ENCODE peak calls at places on chromosomes 11 and 22, in five cellular contexts. One of them, this sample, is unnamed.
A peak's percentile ranks its signal among the peaks of the same experiment; 100 is the strongest.

GRCh38 chr11:33147559-33147958 is 13.7 kb downstream of the CSTF3 start:
- DNase-seq in aorta: no peak
- DNase-seq in AG10803: no peak
- DNase-seq in cardiac muscle cell: no peak
- DNase-seq in colonic mucosa: no peak
- DNase-seq in this sample: no peak

GRCh38 chr11:44658451-44658850 is 68.3 kb upstream of the TSPAN18 start:
- DNase-seq in aorta: no peak
- DNase-seq in AG10803: peak; percentile 3
- DNase-seq in cardiac muscle cell: peak; percentile 34
- DNase-seq in colonic mucosa: no peak
- DNase-seq in this sample: no peak

GRCh38 chr22:27318516-27318915 is 483.0 kb downstream of the MN1 start:
- DNase-seq in aorta: peak; percentile 11
- DNase-seq in AG10803: peak; percentile 89
- DNase-seq in cardiac muscle cell: peak; percentile 94
- DNase-seq in colonic mucosa: peak; percentile 49
- DNase-seq in this sample: peak; percentile 77

GRCh38 chr11:108538022-108538424 is 39.8 kb upstream of the POGLUT3 start:
- DNase-seq in aorta: no peak
- DNase-seq in AG10803: no peak
- DNase-seq in cardiac muscle cell: no peak
- DNase-seq in colonic mucosa: peak; percentile 73
- DNase-seq in this sample: no peak

GRCh38 chr22:46287873-46288751 is 8.6 kb upstream of the GTSE1 start:
- DNase-seq in aorta: peak; percentile 78
- DNase-seq in AG10803: no peak
- DNase-seq in cardiac muscle cell: no peak
- DNase-seq in colonic mucosa: no peak
- DNase-seq in this sample: no peak

GRCh38 chr11:57336111-57336666 is 497 bp upstream of the SSRP1 start:
- DNase-seq in aorta: no peak
- DNase-seq in AG10803: no peak
- DNase-seq in cardiac muscle cell: no peak
- DNase-seq in colonic mucosa: no peak
- DNase-seq in this sample: no peak

GRCh38 chr11:10303558-10304363 is 1.1 kb upstream of the ADM start:
- DNase-seq in aorta: peak; percentile 81
- DNase-seq in AG10803: peak; percentile 86
- DNase-seq in cardiac muscle cell: peak; percentile 57
- DNase-seq in colonic mucosa: peak; percentile 71
- DNase-seq in this sample: no peak

GRCh38 chr11:8807544-8808225 is 103.3 kb upstream of the AKIP1 start:
- DNase-seq in aorta: no peak
- DNase-seq in AG10803: peak; percentile 88
- DNase-seq in cardiac muscle cell: peak; percentile 90
- DNase-seq in colonic mucosa: peak; percentile 73
- DNase-seq in this sample: no peak

GRCh38 chr22:32204856-32205722 is at the start of gene RFPL2:
- DNase-seq in aorta: no peak
- DNase-seq in AG10803: peak; percentile 1
- DNase-seq in cardiac muscle cell: peak; percentile 15
- DNase-seq in colonic mucosa: no peak
- DNase-seq in this sample: no peak

GRCh38 chr11:104164028-104164520 is at the start of gene PDGFD:
- DNase-seq in aorta: peak; percentile 85
- DNase-seq in AG10803: peak; percentile 66
- DNase-seq in cardiac muscle cell: peak; percentile 89
- DNase-seq in colonic mucosa: peak; percentile 34
- DNase-seq in this sample: no peak

GRCh38 chr11:12264361-12264760 is 113.0 kb upstream of the PARVA start:
- DNase-seq in aorta: no peak
- DNase-seq in AG10803: no peak
- DNase-seq in cardiac muscle cell: no peak
- DNase-seq in colonic mucosa: no peak
- DNase-seq in this sample: no peak

GRCh38 chr22:40404251-40405177 is 34.1 kb downstream of the SGSM3 start:
- DNase-seq in aorta: peak; percentile 72
- DNase-seq in AG10803: no peak
- DNase-seq in cardiac muscle cell: no peak
- DNase-seq in colonic mucosa: no peak
- DNase-seq in this sample: no peak

GRCh38 chr11:125199915-125200314 is 35.4 kb downstream of the PKNOX2 start:
- DNase-seq in aorta: no peak
- DNase-seq in AG10803: no peak
- DNase-seq in cardiac muscle cell: no peak
- DNase-seq in colonic mucosa: no peak
- DNase-seq in this sample: no peak

GRCh38 chr11:6413791-6414231 is 5.1 kb downstream of the APBB1 start:
- DNase-seq in aorta: no peak
- DNase-seq in AG10803: peak; percentile 48
- DNase-seq in cardiac muscle cell: no peak
- DNase-seq in colonic mucosa: no peak
- DNase-seq in this sample: no peak

GRCh38 chr22:30921108-30921507 is 47.5 kb downstream of the MORC2 start:
- DNase-seq in aorta: no peak
- DNase-seq in AG10803: peak; percentile 11
- DNase-seq in cardiac muscle cell: no peak
- DNase-seq in colonic mucosa: no peak
- DNase-seq in this sample: no peak

GRCh38 chr22:47053865-47054185 is 291.4 kb downstream of the TBC1D22A start:
- DNase-seq in aorta: peak; percentile 57
- DNase-seq in AG10803: peak; percentile 36
- DNase-seq in cardiac muscle cell: peak; percentile 75
- DNase-seq in colonic mucosa: no peak
- DNase-seq in this sample: peak; percentile 37

GRCh38 chr11:120180571-120181445 is 30.0 kb upstream of the OAF start:
- DNase-seq in aorta: peak; percentile 64
- DNase-seq in AG10803: peak; percentile 31
- DNase-seq in cardiac muscle cell: peak; percentile 49
- DNase-seq in colonic mucosa: peak; percentile 17
- DNase-seq in this sample: no peak

GRCh38 chr22:35605787-35606492 is 11.2 kb downstream of the MB start:
- DNase-seq in aorta: peak; percentile 65
- DNase-seq in AG10803: no peak
- DNase-seq in cardiac muscle cell: no peak
- DNase-seq in colonic mucosa: no peak
- DNase-seq in this sample: no peak

GRCh38 chr22:25111579-25112517 is 87.8 kb upstream of the CRYBB3 start:
- DNase-seq in aorta: peak; percentile 85
- DNase-seq in AG10803: no peak
- DNase-seq in cardiac muscle cell: no peak
- DNase-seq in colonic mucosa: peak; percentile 77
- DNase-seq in this sample: no peak

GRCh38 chr22:25113316-25113721 is 86.3 kb upstream of the CRYBB3 start:
- DNase-seq in aorta: no peak
- DNase-seq in AG10803: no peak
- DNase-seq in cardiac muscle cell: no peak
- DNase-seq in colonic mucosa: peak; percentile 55
- DNase-seq in this sample: no peak

GRCh38 chr22:25114369-25115362 is 85.0 kb upstream of the CRYBB3 start:
- DNase-seq in aorta: no peak
- DNase-seq in AG10803: no peak
- DNase-seq in cardiac muscle cell: no peak
- DNase-seq in colonic mucosa: no peak
- DNase-seq in this sample: no peak

GRCh38 chr22:25110846-25111578 is 88.6 kb upstream of the CRYBB3 start:
- DNase-seq in aorta: peak; percentile 90
- DNase-seq in AG10803: peak; percentile 65
- DNase-seq in cardiac muscle cell: peak; percentile 88
- DNase-seq in colonic mucosa: peak; percentile 78
- DNase-seq in this sample: peak; percentile 17

GRCh38 chr22:25112538-25113253 is 87.0 kb upstream of the CRYBB3 start:
- DNase-seq in aorta: no peak
- DNase-seq in AG10803: no peak
- DNase-seq in cardiac muscle cell: no peak
- DNase-seq in colonic mucosa: no peak
- DNase-seq in this sample: no peak
- H3K4me3 ChIP-seq in aorta: no peak overlapping the region
- H3K4me3 ChIP-seq in AG10803: no peak overlapping the region
- H3K4me3 ChIP-seq in cardiac muscle cell: no peak overlapping the region
- H3K4me3 ChIP-seq in colonic mucosa: no peak overlapping the region
- H3K4me3 ChIP-seq in this sample: no peak overlapping the region

GRCh38 chr11:93392862-93393261 is 62.3 kb downstream of the DEUP1 start:
- DNase-seq in aorta: no peak
- DNase-seq in AG10803: no peak
- DNase-seq in cardiac muscle cell: peak; percentile 3
- DNase-seq in colonic mucosa: no peak
- DNase-seq in this sample: no peak
- H3K4me3 ChIP-seq in aorta: no peak overlapping the region
- H3K4me3 ChIP-seq in AG10803: no peak overlapping the region
- H3K4me3 ChIP-seq in cardiac muscle cell: no peak overlapping the region
- H3K4me3 ChIP-seq in colonic mucosa: no peak overlapping the region
- H3K4me3 ChIP-seq in this sample: no peak overlapping the region

DNA sequence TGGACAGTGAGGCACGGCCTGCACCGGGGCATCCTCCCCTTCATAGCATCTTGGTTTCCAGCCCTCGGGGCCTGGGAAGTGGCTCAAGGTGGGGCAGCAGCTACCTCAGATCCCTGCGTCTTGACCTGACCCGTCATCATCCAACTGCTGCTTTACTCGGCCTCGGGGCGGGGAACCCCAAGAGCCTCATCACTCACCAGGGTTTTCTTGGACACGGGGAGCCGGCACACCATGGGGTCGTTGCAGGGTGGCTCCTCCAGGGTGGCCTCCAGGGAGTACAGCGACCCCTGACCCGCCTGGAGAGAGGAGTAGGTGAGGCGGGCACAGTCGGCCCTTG is 651 bp downstream of the CTSF start:
- DNase-seq in aorta: no peak
- DNase-seq in AG10803: no peak
- DNase-seq in cardiac muscle cell: no peak
- DNase-seq in colonic mucosa: no peak
- DNase-seq in this sample: no peak
- H3K4me3 ChIP-seq in aorta: peak overlapping the region; percentile 69
- H3K4me3 ChIP-seq in AG10803: peak overlapping the region; percentile 43
- H3K4me3 ChIP-seq in cardiac muscle cell: no peak overlapping the region
- H3K4me3 ChIP-seq in colonic mucosa: peak overlapping the region; percentile 73
- H3K4me3 ChIP-seq in this sample: peak overlapping the region; percentile 57

DNA sequence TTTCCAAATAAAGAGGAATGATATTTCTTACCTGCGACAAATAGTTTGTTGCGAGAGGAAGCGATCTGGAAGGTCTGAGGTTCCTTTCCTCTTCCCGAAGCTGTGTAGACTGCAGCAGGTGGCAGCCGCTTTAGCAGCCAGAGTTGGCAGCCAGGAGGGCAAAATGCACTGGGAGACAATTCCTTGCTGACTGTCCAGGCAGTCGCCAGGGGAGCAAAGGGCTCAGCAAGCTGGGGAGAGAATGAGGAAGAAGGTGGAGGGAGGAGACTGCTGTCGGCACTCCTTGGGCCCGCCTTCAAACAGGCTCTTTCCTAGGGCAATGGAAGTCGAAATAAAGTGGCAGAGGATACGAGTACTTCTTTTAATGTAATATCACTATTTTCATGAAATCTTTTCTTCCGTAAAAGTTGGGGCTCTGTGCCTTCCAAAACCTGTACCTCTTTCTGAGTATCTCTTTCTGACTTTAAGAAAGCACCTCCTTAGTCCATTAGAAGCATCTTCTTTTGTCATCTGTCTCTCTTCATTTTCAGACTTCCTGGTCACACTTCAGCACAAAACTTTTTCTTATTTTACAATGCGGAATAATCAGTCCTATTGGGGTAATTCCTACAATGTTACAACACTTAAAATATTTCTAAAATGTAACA is at the start of gene IL18:
- DNase-seq in aorta: no peak
- DNase-seq in AG10803: no peak
- DNase-seq in cardiac muscle cell: no peak
- DNase-seq in colonic mucosa: peak; percentile 89
- DNase-seq in this sample: no peak
- H3K4me3 ChIP-seq in aorta: no peak within 1 kb of the TSS
- H3K4me3 ChIP-seq in AG10803: no peak within 1 kb of the TSS
- H3K4me3 ChIP-seq in cardiac muscle cell: no peak within 1 kb of the TSS
- H3K4me3 ChIP-seq in colonic mucosa: peak within 1 kb of the TSS; percentile 28
- H3K4me3 ChIP-seq in this sample: no peak within 1 kb of the TSS

GRCh38 chr11:73326929-73327811 is 19.1 kb downstream of the ARHGEF17 start:
- DNase-seq in aorta: no peak
- DNase-seq in AG10803: peak; percentile 64
- DNase-seq in cardiac muscle cell: peak; percentile 38
- DNase-seq in colonic mucosa: no peak
- DNase-seq in this sample: no peak

GRCh38 chr11:73323464-73323863 is 15.4 kb downstream of the ARHGEF17 start:
- DNase-seq in aorta: peak; percentile 98
- DNase-seq in AG10803: peak; percentile 79
- DNase-seq in cardiac muscle cell: peak; percentile 88
- DNase-seq in colonic mucosa: peak; percentile 59
- DNase-seq in this sample: no peak

GRCh38 chr11:73324116-73324515 is 16.0 kb downstream of the ARHGEF17 start:
- DNase-seq in aorta: no peak
- DNase-seq in AG10803: no peak
- DNase-seq in cardiac muscle cell: no peak
- DNase-seq in colonic mucosa: no peak
- DNase-seq in this sample: no peak

GRCh38 chr11:73324665-73325035 is 16.6 kb downstream of the ARHGEF17 start:
- DNase-seq in aorta: no peak
- DNase-seq in AG10803: no peak
- DNase-seq in cardiac muscle cell: no peak
- DNase-seq in colonic mucosa: no peak
- DNase-seq in this sample: no peak

GRCh38 chr11:73325036-73325981 is 17.2 kb downstream of the ARHGEF17 start:
- DNase-seq in aorta: peak; percentile 93
- DNase-seq in AG10803: peak; percentile 59
- DNase-seq in cardiac muscle cell: peak; percentile 70
- DNase-seq in colonic mucosa: no peak
- DNase-seq in this sample: no peak
- H3K4me3 ChIP-seq in aorta: no peak overlapping the region
- H3K4me3 ChIP-seq in AG10803: no peak overlapping the region
- H3K4me3 ChIP-seq in cardiac muscle cell: no peak overlapping the region
- H3K4me3 ChIP-seq in colonic mucosa: no peak overlapping the region
- H3K4me3 ChIP-seq in this sample: no peak overlapping the region

DNA sequence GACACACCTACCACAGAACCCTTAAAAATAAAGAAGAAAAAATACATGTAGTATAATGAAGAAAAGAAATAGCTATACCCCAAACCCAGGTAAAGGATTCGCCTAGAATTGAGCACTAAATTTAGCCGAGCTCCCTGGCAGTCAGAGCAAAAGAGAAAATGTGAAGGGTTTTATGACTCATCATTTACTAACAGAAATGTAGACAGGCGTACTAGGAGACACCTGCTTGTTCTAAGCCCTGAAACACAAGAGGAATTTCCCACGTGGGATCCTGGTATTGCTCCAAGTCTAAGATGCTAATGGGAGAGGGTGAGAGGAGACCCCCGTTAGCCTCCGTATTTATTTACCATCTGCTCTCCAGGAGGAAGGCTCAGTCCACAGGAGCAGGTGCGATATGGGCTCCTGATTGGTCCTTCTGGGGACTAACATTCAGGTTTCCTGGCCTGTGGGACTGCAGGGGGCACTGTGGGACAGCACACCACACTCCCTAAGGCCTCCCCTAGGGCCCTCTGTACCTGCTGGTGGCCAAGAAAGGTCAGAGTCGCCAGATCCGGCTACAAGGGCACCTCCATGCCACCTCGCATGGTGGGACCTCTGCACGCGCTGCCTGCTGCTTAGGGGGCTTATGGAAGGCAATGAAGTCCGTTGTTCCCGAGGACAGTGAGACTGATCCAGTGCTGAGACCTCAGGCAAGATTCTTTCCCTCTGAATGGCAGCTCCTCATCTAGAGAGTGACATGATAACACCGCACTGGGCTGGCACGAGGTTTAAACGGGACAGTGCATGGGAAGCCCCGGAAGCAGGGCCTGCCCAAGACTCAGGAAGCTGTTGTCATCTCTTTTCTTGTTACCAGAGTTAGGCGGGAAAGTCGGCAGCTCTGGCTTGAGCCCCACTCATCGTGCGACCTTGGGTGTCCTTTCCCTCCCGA is 25.8 kb downstream of the KCNC1 start:
- DNase-seq in aorta: no peak
- DNase-seq in AG10803: peak; percentile 22
- DNase-seq in cardiac muscle cell: peak; percentile 55
- DNase-seq in colonic mucosa: peak; percentile 66
- DNase-seq in this sample: no peak
- H3K4me3 ChIP-seq in aorta: no peak overlapping the region
- H3K4me3 ChIP-seq in AG10803: no peak overlapping the region
- H3K4me3 ChIP-seq in cardiac muscle cell: no peak overlapping the region
- H3K4me3 ChIP-seq in colonic mucosa: no peak overlapping the region
- H3K4me3 ChIP-seq in this sample: no peak overlapping the region